ENCODE peak calls at places on chromosomes 5 and 9, in ten cellular contexts. Q is SK-N-SH; H is CD4-positive, alpha-beta T cell; U is non-pigmented ciliary epithelial cell; J is aorta; M is substantia nigra; S is ELR; O is GM20000; T is hepatic stellate cell; R is frontal cortex. V is an unnamed sample.

GRCh38 chr9:137298401-137298982 is 3.6 kb downstream of the NRARP start:
- DNase-seq in Q (no peak), H (no peak), U (no peak), J (no peak), M (no peak), S (no peak), O (no peak), T (no peak), R (no peak), V (no peak)

GRCh38 chr9:13369426-13369825 is 89.9 kb upstream of the MPDZ start:
- DNase-seq in Q (no peak), H (no peak), U (no peak), J (no peak), M (no peak), S (no peak), O (no peak), T (no peak), R (no peak), V (no peak)

GRCh38 chr9:105295986-105296385 is 51.5 kb downstream of the SLC44A1 start:
- DNase-seq in Q (no peak), H (no peak), U (no peak), J (no peak), M (no peak), S (no peak), O (no peak), T (no peak), R (no peak), V (no peak)

GRCh38 chr9:130288926-130289705 is 23.6 kb downstream of the HMCN2 start:
- DNase-seq in Q (no peak), H (no peak), U (no peak), J (no peak), M (no peak), S (no peak), O (no peak), T (no peak), R (no peak), V (no peak)

GRCh38 chr5:178469975-178470692 is 120.1 kb downstream of the COL23A1 start:
- DNase-seq in Q (peak), H (no peak), U (no peak), J (no peak), M (no peak), S (no peak), O (no peak), T (no peak), R (no peak), V (no peak)

GRCh38 chr9:103798620-103799019 is 295.5 kb upstream of the SMC2 start:
- DNase-seq in Q (no peak), H (no peak), U (peak), J (no peak), M (no peak), S (peak), O (peak), T (peak), R (no peak), V (no peak)

GRCh38 chr9:91734371-91734981 is 215.6 kb downstream of the ROR2 start:
- DNase-seq in Q (peak), H (peak), U (no peak), J (peak), M (peak), S (peak), O (peak), T (peak), R (peak), V (no peak)

GRCh38 chr5:107425541-107426031 is 245.2 kb downstream of the EFNA5 start:
- DNase-seq in Q (no peak), H (no peak), U (peak), J (no peak), M (no peak), S (peak), O (no peak), T (peak), R (no peak), V (no peak)

GRCh38 chr5:135449608-135450007 is 2.5 kb upstream of the DCANP1 start:
- DNase-seq in Q (no peak), H (no peak), U (no peak), J (peak), M (no peak), S (no peak), O (no peak), T (no peak), R (no peak), V (no peak)

GRCh38 chr9:130957451-130958203 is 18.6 kb upstream of the FIBCD1 start:
- DNase-seq in Q (no peak), H (no peak), U (no peak), J (no peak), M (no peak), S (no peak), O (no peak), T (no peak), R (no peak), V (no peak)

GRCh38 chr9:87844471-87844870 is 38.2 kb upstream of the SPATA31E1 start:
- DNase-seq in Q (no peak), H (no peak), U (no peak), J (no peak), M (no peak), S (no peak), O (no peak), T (no peak), R (no peak), V (no peak)